ENCODE peak calls at places on chromosome 21, in five cellular contexts. Y is caudate nucleus; H is CD4-positive, CD25-positive, alpha-beta regulatory T cell; Z is psoas muscle; B is pancreas. C is an unnamed sample.

GRCh38 chr21:45041351-45041805 is 33.0 kb upstream of the ADARB1 start:
- DNase-seq in Y (no peak), H (no peak), Z (peak), B (no peak), C (no peak)

GRCh38 chr21:30227633-30228404 is 11.9 kb upstream of the CLDN8 start:
- DNase-seq in Y (no peak), H (no peak), Z (no peak), B (peak), C (no peak)

GRCh38 chr21:15291621-15292266 is 226.9 kb upstream of the NRIP1 start:
- DNase-seq in Y (no peak), H (no peak), Z (no peak), B (peak), C (no peak)

GRCh38 chr21:31872452-31873274 is at the start of gene HUNK:
- DNase-seq in Y (no peak), H (no peak), Z (peak), B (peak), C (no peak)

GRCh38 chr21:46180778-46181391 is 3.4 kb downstream of the SPATC1L start:
- DNase-seq in Y (no peak), H (no peak), Z (no peak), B (no peak), C (no peak)

GRCh38 chr21:31546402-31547155 is 112.9 kb upstream of the SOD1 start:
- DNase-seq in Y (no peak), H (no peak), Z (no peak), B (no peak), C (no peak)

GRCh38 chr21:16419188-16419874 is 689.5 kb downstream of the USP25 start:
- DNase-seq in Y (peak), H (no peak), Z (peak), B (peak), C (peak)

GRCh38 chr21:44924611-44925010 is 3.9 kb upstream of the ITGB2 start:
- DNase-seq in Y (no peak), H (no peak), Z (no peak), B (no peak), C (no peak)

GRCh38 chr21:31983120-31983519 is 110.3 kb downstream of the HUNK start:
- DNase-seq in Y (no peak), H (no peak), Z (no peak), B (peak), C (no peak)

GRCh38 chr21:18899261-18899660 is 495.7 kb upstream of the TMPRSS15 start:
- DNase-seq in Y (no peak), H (no peak), Z (no peak), B (no peak), C (no peak)

GRCh38 chr21:45468051-45468970 is 63.3 kb downstream of the COL18A1 start:
- DNase-seq in Y (no peak), H (no peak), Z (peak), B (no peak), C (no peak)

GRCh38 chr21:30116474-30116873 is 50.1 kb downstream of the CLDN17 start:
- DNase-seq in Y (no peak), H (no peak), Z (no peak), B (no peak), C (no peak)

GRCh38 chr21:31743712-31744111 is 11.8 kb upstream of the SCAF4 start:
- DNase-seq in Y (no peak), H (no peak), Z (no peak), B (no peak), C (no peak)

GRCh38 chr21:31557956-31558838 is 101.3 kb upstream of the SOD1 start:
- DNase-seq in Y (no peak), H (no peak), Z (no peak), B (no peak), C (no peak)

GRCh38 chr21:14754682-14755081 is 208.6 kb upstream of the SAMSN1 start:
- DNase-seq in Y (no peak), H (no peak), Z (no peak), B (no peak), C (no peak)

GRCh38 chr21:14675774-14676530 is 129.8 kb upstream of the SAMSN1 start:
- DNase-seq in Y (no peak), H (no peak), Z (no peak), B (no peak), C (no peak)

GRCh38 chr21:33201945-33202344 is 27.8 kb upstream of the IFNAR2 start:
- DNase-seq in Y (no peak), H (no peak), Z (no peak), B (no peak), C (no peak)

GRCh38 chr21:36929622-36930021 is 36.8 kb downstream of the HLCS start:
- DNase-seq in Y (no peak), H (no peak), Z (no peak), B (peak), C (no peak)

GRCh38 chr21:45070970-45071369 is 3.4 kb upstream of the ADARB1 start:
- DNase-seq in Y (no peak), H (no peak), Z (peak), B (no peak), C (no peak)

GRCh38 chr21:40765771-40766170 is 81.2 kb downstream of the DSCAM start:
- DNase-seq in Y (no peak), H (no peak), Z (no peak), B (no peak), C (no peak)

GRCh38 chr21:24552491-24552890 is 1054.8 kb downstream of the MRPL39 start:
- DNase-seq in Y (no peak), H (no peak), Z (no peak), B (no peak), C (no peak)

GRCh38 chr21:18553786-18554185 is 150.2 kb upstream of the TMPRSS15 start:
- DNase-seq in Y (no peak), H (no peak), Z (no peak), B (no peak), C (no peak)

GRCh38 chr21:36489103-36489785 is 9.3 kb upstream of the CLDN14 start:
- DNase-seq in Y (no peak), H (no peak), Z (no peak), B (no peak), C (no peak)

GRCh38 chr21:40385883-40386282 is 461.1 kb downstream of the DSCAM start:
- DNase-seq in Y (no peak), H (no peak), Z (no peak), B (no peak), C (no peak)

GRCh38 chr21:35924714-35925301 is 135.5 kb downstream of the SETD4 start:
- DNase-seq in Y (no peak), H (no peak), Z (peak), B (no peak), C (no peak)

DNA sequence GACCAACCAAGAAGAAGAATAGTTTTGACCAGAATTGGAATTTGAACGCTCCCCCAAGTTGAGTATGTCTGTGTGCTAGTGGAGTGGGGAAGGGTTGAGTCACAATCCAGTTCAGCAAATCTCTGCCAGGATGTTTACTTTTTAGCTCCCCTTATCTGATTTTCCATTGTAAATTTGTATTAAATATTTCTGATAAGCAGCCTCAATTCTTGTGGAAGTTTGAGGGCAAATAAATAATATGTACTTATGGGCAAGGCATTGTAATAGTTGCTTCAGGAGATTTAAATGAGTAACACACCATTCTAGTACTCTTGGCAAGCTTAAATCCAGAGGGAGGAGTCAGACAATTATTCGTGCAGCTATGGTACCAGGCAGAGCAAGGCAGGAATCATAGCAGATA is 14.4 kb downstream of the CXADR start:
- DNase-seq in Y (no peak), H (no peak), Z (no peak), B (no peak), C (no peak)
- H3K27ac ChIP-seq in Y (no peak), H (no peak), Z (no peak), B (no peak), C (peak)

GRCh38 chr21:26939532-26940181 is 27.2 kb downstream of the ADAMTS5 start:
- DNase-seq in Y (no peak), H (no peak), Z (no peak), B (peak), C (no peak)
- H3K27ac ChIP-seq in Y (no peak), H (no peak), Z (no peak), B (no peak), C (no peak)

DNA sequence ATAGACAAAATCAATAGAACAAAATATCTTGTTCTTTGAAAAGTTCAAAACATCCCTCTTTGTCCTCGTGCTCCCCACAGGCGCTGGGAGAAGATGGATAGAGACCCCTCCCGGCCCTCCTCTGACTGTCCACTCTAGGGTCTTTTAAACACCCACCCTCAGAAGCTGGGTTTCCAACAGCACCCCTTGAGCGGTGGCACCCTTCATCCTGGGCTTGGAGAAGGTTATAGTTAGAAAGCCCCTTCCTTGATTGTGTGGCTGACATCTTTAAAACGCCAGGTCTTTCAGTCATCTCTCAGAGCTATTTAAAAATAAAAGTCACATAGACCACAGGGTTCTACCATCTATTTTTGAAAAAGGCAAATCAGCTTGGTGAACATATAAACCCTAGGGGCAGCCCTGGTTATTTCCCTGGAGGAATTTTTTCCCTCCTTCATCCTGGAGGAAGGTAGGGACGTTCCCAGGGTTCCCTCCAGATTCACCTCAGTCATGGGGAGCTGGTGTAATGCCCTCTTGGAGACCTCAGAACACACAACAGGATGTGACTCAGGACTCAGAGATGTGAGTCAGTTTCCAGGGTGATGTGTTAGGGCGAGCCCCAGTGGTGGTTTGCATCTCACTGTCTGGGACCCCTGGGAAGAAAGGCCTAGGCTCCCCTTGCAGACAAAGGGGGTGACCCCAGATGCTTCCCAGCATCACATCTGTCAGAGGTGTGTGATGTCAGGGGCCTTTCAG is 138.5 kb downstream of the CLIC6 start:
- DNase-seq in Y (no peak), H (peak), Z (no peak), B (no peak), C (no peak)
- H3K27ac ChIP-seq in Y (no peak), H (peak), Z (peak), B (no peak), C (no peak)

DNA sequence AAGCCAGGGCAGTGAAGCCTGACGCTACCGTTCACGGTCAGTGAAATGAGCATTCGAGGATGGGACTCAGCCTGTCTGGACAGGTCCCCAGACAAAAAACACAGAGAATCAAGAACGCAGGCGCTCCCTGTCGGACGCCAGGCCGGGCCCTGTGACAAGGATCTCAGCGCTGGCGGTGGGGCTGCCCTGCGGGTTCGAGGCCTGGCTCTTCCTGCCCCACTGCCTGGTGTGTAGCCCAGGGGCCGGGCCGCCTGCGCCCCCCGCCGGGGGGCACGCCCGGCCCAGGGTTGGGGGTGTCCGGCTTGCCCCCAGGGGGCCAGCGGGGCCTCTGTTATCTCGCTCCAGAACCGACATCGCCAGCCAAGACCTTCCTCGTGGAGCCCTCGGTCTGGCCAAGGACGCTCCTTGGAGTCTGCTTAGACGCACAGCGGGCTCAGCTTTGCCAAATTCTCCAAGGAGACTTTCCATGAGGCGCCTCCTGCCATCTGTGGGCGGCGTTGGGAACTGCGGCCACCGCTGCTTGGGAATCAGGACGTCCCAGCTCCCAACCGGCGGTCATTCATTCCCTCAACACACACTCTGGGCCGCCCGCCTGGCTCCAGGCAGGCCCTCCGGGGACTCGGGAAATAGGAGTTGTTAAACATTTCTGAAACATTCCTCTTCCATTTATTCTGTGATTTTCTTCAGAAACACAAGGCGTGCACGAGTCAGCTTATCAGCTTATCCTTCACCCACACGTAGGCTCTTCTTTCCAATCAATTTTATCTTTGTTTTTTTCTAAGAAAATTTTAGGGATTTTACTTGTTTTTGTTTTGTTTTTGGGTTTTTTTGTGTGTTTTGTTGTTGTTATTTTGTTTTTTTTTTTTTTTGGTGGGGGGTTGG is 11.3 kb upstream of the RIPK4 start:
- DNase-seq in Y (peak), H (no peak), Z (peak), B (peak), C (peak)
- H3K27ac ChIP-seq in Y (no peak), H (no peak), Z (no peak), B (peak), C (no peak)

DNA sequence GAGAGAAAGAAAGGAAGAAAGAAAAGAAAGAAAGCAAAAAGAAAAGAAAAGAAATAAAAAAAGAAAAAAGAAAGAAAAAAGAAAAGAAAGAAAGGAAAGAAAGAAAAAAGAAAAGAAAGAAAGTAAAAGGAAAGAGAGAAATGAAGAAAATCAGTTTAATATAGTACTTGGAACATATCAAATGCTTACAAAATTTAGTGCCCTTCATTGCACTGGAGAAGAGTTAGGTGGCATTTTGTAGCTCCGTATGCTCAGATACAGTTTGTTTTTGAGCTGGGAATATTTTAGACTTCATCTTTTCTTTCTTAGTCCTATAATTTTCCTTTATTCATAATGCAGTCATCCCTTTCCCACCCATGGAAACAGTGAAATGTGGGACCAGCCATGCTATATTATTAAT is 56.2 kb upstream of the APP start:
- DNase-seq in Y (no peak), H (no peak), Z (no peak), B (no peak), C (no peak)
- H3K27ac ChIP-seq in Y (no peak), H (no peak), Z (no peak), B (no peak), C (no peak)

GRCh38 chr21:38171723-38172344 is 85.0 kb upstream of the KCNJ15 start:
- DNase-seq in Y (no peak), H (no peak), Z (no peak), B (peak), C (no peak)
- H3K27ac ChIP-seq in Y (no peak), H (no peak), Z (no peak), B (peak), C (no peak)

DNA sequence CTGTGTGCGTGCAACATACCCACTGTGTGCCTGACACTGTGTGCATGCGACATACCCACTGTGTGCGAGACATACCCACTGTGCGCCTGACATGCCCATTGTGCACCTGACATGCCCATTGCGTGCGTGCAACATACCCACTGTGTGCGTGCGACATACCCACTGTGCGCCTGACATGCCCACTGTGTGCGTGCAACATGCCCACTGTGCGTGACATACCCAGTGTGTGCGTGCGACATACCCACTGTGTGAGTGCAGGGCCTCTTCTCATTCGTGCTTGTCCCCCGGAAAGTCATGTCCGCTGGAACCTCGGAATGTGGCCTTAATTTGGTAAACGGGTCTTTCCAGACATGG is 2.2 kb upstream of the RRP1 start:
- DNase-seq in Y (no peak), H (no peak), Z (no peak), B (no peak), C (no peak)
- H3K27ac ChIP-seq in Y (no peak), H (no peak), Z (no peak), B (no peak), C (no peak)

DNA sequence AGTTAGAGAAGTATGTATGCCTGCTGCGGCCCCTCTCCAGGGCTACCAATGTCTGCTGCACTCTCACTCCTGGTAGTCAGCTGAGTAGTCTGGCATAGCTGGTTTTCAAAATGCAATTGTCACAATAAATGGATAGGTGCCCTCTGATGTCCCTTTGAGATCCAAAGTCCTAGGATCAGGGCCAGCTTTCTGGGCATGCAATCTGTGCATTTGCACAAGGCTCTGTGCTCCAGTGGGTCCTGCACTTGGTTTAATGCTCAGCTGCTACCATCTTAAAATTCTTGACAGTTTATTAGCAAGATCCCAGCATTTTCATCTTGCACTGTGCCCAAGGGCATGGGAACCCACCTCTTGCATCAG is 233.8 kb downstream of the LTN1 start:
- DNase-seq in Y (no peak), H (no peak), Z (no peak), B (no peak), C (no peak)
- H3K27ac ChIP-seq in Y (no peak), H (no peak), Z (peak), B (no peak), C (no peak)

GRCh38 chr21:34543017-34543416 is 31.0 kb upstream of the KCNE1 start:
- DNase-seq in Y (no peak), H (no peak), Z (no peak), B (no peak), C (no peak)

GRCh38 chr21:34546556-34546955 is 34.5 kb upstream of the KCNE1 start:
- DNase-seq in Y (no peak), H (no peak), Z (no peak), B (no peak), C (no peak)

GRCh38 chr21:34548782-34549376 is 36.9 kb upstream of the KCNE1 start:
- DNase-seq in Y (no peak), H (no peak), Z (no peak), B (no peak), C (no peak)

GRCh38 chr21:34544032-34544496 is 32.1 kb upstream of the KCNE1 start:
- DNase-seq in Y (no peak), H (no peak), Z (no peak), B (peak), C (no peak)

DNA sequence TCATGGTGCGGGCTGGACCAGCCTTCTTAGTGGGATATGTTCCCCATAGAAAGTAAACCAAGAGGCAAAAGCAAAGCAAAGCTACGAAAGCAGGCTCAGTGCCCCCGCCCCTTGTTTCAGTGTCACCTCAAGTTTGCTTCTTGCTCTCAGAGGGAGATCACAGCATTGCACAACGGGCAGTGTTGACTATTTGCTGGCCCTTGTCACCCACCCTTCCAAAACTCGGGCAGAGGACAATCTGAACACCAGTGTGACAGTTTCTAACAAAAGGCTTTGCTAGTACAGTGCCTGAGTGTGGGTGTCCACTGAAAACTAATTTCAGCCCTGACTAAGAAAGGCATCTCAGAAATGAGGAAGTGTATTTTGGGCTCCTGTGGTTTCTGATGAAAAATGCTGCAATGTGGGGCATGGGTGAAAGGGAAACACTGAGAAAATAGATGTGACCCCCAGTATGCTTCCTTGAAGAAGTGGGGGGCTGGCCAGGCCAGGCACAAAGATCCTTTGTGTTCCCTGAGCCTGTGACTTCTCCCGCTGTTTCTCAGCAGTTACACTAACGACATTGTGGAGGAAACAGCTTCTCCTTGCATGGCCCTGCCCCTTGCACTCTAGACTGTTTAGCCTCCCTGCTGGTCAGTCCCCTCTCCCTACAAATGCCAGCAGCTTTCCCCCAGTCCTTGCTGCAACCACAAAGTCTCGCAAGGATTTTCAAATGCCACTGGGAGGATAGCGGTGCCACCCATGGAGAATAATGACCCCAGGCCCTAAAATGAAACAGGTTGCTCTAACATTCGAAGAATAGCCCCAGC is 33.3 kb upstream of the KCNE1 start:
- DNase-seq in Y (peak), H (no peak), Z (no peak), B (peak), C (peak)
- H3K27ac ChIP-seq in Y (peak), H (no peak), Z (peak), B (peak), C (peak)

DNA sequence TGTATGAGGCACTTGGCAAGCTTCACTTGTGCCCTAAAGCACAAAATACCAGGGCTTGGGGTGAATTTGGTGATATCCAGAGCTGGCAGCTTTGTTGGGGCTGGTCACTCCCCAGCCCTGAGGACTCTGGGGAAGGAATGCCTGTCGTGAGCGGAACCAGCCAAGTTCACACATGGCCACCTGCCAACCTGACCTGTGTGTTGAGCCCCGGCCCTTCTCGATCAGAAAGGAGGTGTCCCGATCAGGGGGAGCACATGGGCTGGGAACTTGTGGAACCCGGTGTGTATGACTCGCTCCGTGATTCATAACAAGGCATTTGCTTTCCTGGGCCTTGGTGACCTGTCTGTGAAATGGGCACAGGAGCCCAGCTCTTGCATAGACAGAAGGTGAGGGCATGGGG is 43.1 kb downstream of the AGPAT3 start:
- DNase-seq in Y (no peak), H (no peak), Z (no peak), B (no peak), C (no peak)
- H3K27ac ChIP-seq in Y (no peak), H (no peak), Z (no peak), B (no peak), C (no peak)